ENCODE peak calls at places on chromosomes 7 and 10, in five cellular contexts. D, Q, N, O and K are unnamed samples.

GRCh38 chr7:23680417-23681405 is 712 bp downstream of the FAM221A start:
- DNase-seq in N (peak), O (peak), D (peak), Q (peak), K (no peak)

GRCh38 chr10:33179056-33179455 is 155.4 kb downstream of the NRP1 start:
- DNase-seq in Q (no peak), D (no peak), O (no peak), N (no peak), K (no peak)

GRCh38 chr10:15167411-15168295 is 840 bp downstream of the NMT2 start:
- DNase-seq in D (peak), Q (no peak), O (peak), N (peak), K (peak)

GRCh38 chr7:113263749-113264148 is 145.4 kb upstream of the SMIM30 start:
- DNase-seq in D (no peak), O (no peak), N (no peak), Q (no peak), K (no peak)

GRCh38 chr10:113178771-113179170 is 228.7 kb downstream of the TCF7L2 start:
- DNase-seq in N (no peak), D (no peak), Q (no peak), O (no peak), K (peak)

GRCh38 chr7:100155553-100156317 is 2.8 kb downstream of the TRAPPC14 start:
- DNase-seq in O (no peak), Q (no peak), D (no peak), N (no peak), K (no peak)

GRCh38 chr7:30740417-30741181 is 11.3 kb upstream of the INMT start:
- DNase-seq in D (peak), O (peak), Q (peak), N (peak), K (peak)

GRCh38 chr7:157228864-157229422 is 90.2 kb downstream of the UBE3C start:
- DNase-seq in Q (peak), D (no peak), N (no peak), O (peak), K (no peak)

GRCh38 chr10:52221937-52222336 is 92.1 kb upstream of the DKK1 start:
- DNase-seq in O (no peak), Q (no peak), D (no peak), N (no peak), K (no peak)

GRCh38 chr7:27236053-27236410 is 6.6 kb upstream of the EVX1 start:
- DNase-seq in D (no peak), Q (no peak), O (no peak), N (no peak), K (no peak)

GRCh38 chr7:77481615-77482014 is 55.5 kb upstream of the PTPN12 start:
- DNase-seq in Q (no peak), D (no peak), N (no peak), O (no peak), K (no peak)

GRCh38 chr7:87702326-87702725 is 74.1 kb downstream of the RUNDC3B start:
- DNase-seq in Q (no peak), D (no peak), N (no peak), O (no peak), K (no peak)

GRCh38 chr7:158495780-158496179 is 91.8 kb downstream of the PTPRN2 start:
- DNase-seq in O (peak), N (no peak), Q (peak), D (no peak), K (no peak)

GRCh38 chr7:38398725-38399321 is 125.4 kb upstream of the TARP start:
- DNase-seq in D (peak), Q (peak), O (peak), N (no peak), K (no peak)

GRCh38 chr10:126634347-126634746 is 36.1 kb downstream of the C10orf90 start:
- DNase-seq in D (no peak), Q (no peak), O (no peak), N (no peak), K (no peak)

GRCh38 chr10:118522791-118523498 is 72.5 kb downstream of the PRLHR start:
- DNase-seq in D (no peak), O (no peak), N (no peak), Q (no peak), K (no peak)

GRCh38 chr7:7385421-7385820 is 150.3 kb downstream of the COL28A1 start:
- DNase-seq in D (no peak), Q (no peak), O (no peak), N (no peak), K (no peak)

GRCh38 chr7:131109011-131109756 is 218.5 kb upstream of the MKLN1 start:
- DNase-seq in D (no peak), N (no peak), O (no peak), Q (no peak), K (no peak)

GRCh38 chr10:3525832-3526449 is 259.1 kb downstream of the KLF6 start:
- DNase-seq in D (no peak), N (no peak), O (no peak), Q (no peak), K (no peak)

GRCh38 chr10:71774916-71775702 is 1.8 kb upstream of the VSIR start:
- DNase-seq in D (peak), Q (no peak), O (no peak), N (no peak), K (no peak)